ENCODE peak calls at places on chromosome 11, in five cellular contexts. One of them, this sample, is unnamed.

GRCh38 chr11:61656347-61657077 is 23.7 kb upstream of the DAGLA start:
- DNase-seq in naive thymus-derived CD4-positive, alpha-beta T cell: no peak
- DNase-seq in aorta: no peak
- DNase-seq in lung: no peak
- DNase-seq in HCT116: no peak
- DNase-seq in this sample: no peak

GRCh38 chr11:108431997-108432396 is 35.3 kb downstream of the C11orf65 start:
- DNase-seq in naive thymus-derived CD4-positive, alpha-beta T cell: no peak
- DNase-seq in aorta: no peak
- DNase-seq in lung: no peak
- DNase-seq in HCT116: no peak
- DNase-seq in this sample: no peak

GRCh38 chr11:44749160-44749559 is 22.4 kb downstream of the TSPAN18 start:
- DNase-seq in naive thymus-derived CD4-positive, alpha-beta T cell: no peak
- DNase-seq in aorta: no peak
- DNase-seq in lung: no peak
- DNase-seq in HCT116: no peak
- DNase-seq in this sample: no peak

GRCh38 chr11:130070829-130071205 is 1.1 kb downstream of the APLP2 start:
- DNase-seq in naive thymus-derived CD4-positive, alpha-beta T cell: no peak
- DNase-seq in aorta: peak
- DNase-seq in lung: peak
- DNase-seq in HCT116: no peak
- DNase-seq in this sample: peak

GRCh38 chr11:838441-839279 is 3.7 kb downstream of the POLR2L start:
- DNase-seq in naive thymus-derived CD4-positive, alpha-beta T cell: no peak
- DNase-seq in aorta: no peak
- DNase-seq in lung: no peak
- DNase-seq in HCT116: no peak
- DNase-seq in this sample: no peak

GRCh38 chr11:121194731-121195596 is 93.9 kb downstream of the TECTA start:
- DNase-seq in naive thymus-derived CD4-positive, alpha-beta T cell: peak
- DNase-seq in aorta: no peak
- DNase-seq in lung: peak
- DNase-seq in HCT116: peak
- DNase-seq in this sample: peak

GRCh38 chr11:69475141-69475865 is 6.2 kb upstream of the LINC01488 start:
- DNase-seq in naive thymus-derived CD4-positive, alpha-beta T cell: no peak
- DNase-seq in aorta: peak
- DNase-seq in lung: no peak
- DNase-seq in HCT116: no peak
- DNase-seq in this sample: no peak

GRCh38 chr11:1435820-1436467 is 46.2 kb downstream of the BRSK2 start:
- DNase-seq in naive thymus-derived CD4-positive, alpha-beta T cell: no peak
- DNase-seq in aorta: no peak
- DNase-seq in lung: no peak
- DNase-seq in HCT116: no peak
- DNase-seq in this sample: no peak

GRCh38 chr11:118597556-118597955 is 9.9 kb upstream of the PHLDB1 start:
- DNase-seq in naive thymus-derived CD4-positive, alpha-beta T cell: no peak
- DNase-seq in aorta: peak
- DNase-seq in lung: no peak
- DNase-seq in HCT116: no peak
- DNase-seq in this sample: no peak

GRCh38 chr11:538431-539051 is 1.2 kb downstream of the LRRC56 start:
- DNase-seq in naive thymus-derived CD4-positive, alpha-beta T cell: no peak
- DNase-seq in aorta: peak
- DNase-seq in lung: no peak
- DNase-seq in HCT116: no peak
- DNase-seq in this sample: no peak

GRCh38 chr11:86418929-86419328 is 44.2 kb downstream of the CCDC81 start:
- DNase-seq in naive thymus-derived CD4-positive, alpha-beta T cell: no peak
- DNase-seq in aorta: no peak
- DNase-seq in lung: no peak
- DNase-seq in HCT116: no peak
- DNase-seq in this sample: peak

GRCh38 chr11:95652002-95652472 is 137.5 kb downstream of the FAM76B start:
- DNase-seq in naive thymus-derived CD4-positive, alpha-beta T cell: no peak
- DNase-seq in aorta: no peak
- DNase-seq in lung: no peak
- DNase-seq in HCT116: no peak
- DNase-seq in this sample: no peak

GRCh38 chr11:130448416-130449068 is at the start of gene ADAMTS15:
- DNase-seq in naive thymus-derived CD4-positive, alpha-beta T cell: no peak
- DNase-seq in aorta: peak
- DNase-seq in lung: peak
- DNase-seq in HCT116: peak
- DNase-seq in this sample: peak

GRCh38 chr11:126233391-126233790 is 21.8 kb downstream of the FAM118B start:
- DNase-seq in naive thymus-derived CD4-positive, alpha-beta T cell: no peak
- DNase-seq in aorta: no peak
- DNase-seq in lung: no peak
- DNase-seq in HCT116: no peak
- DNase-seq in this sample: no peak

GRCh38 chr11:68843052-68843561 is 1.4 kb upstream of the CPT1A start:
- DNase-seq in naive thymus-derived CD4-positive, alpha-beta T cell: peak
- DNase-seq in aorta: no peak
- DNase-seq in lung: no peak
- DNase-seq in HCT116: no peak
- DNase-seq in this sample: no peak

GRCh38 chr11:57116654-57117053 is 65.1 kb upstream of the LRRC55 start:
- DNase-seq in naive thymus-derived CD4-positive, alpha-beta T cell: no peak
- DNase-seq in aorta: no peak
- DNase-seq in lung: no peak
- DNase-seq in HCT116: peak
- DNase-seq in this sample: peak

GRCh38 chr11:34988294-34989255 is 72.2 kb downstream of the PDHX start:
- DNase-seq in naive thymus-derived CD4-positive, alpha-beta T cell: no peak
- DNase-seq in aorta: no peak
- DNase-seq in lung: no peak
- DNase-seq in HCT116: no peak
- DNase-seq in this sample: peak

GRCh38 chr11:117670924-117671323 is 126.1 kb downstream of the DSCAML1 start:
- DNase-seq in naive thymus-derived CD4-positive, alpha-beta T cell: no peak
- DNase-seq in aorta: no peak
- DNase-seq in lung: no peak
- DNase-seq in HCT116: no peak
- DNase-seq in this sample: no peak

GRCh38 chr11:108965602-108966001 is 300.7 kb downstream of the DDX10 start:
- DNase-seq in naive thymus-derived CD4-positive, alpha-beta T cell: no peak
- DNase-seq in aorta: no peak
- DNase-seq in lung: no peak
- DNase-seq in HCT116: no peak
- DNase-seq in this sample: no peak

GRCh38 chr11:117823941-117824420 is 563 bp downstream of the FXYD2 start:
- DNase-seq in naive thymus-derived CD4-positive, alpha-beta T cell: no peak
- DNase-seq in aorta: peak
- DNase-seq in lung: peak
- DNase-seq in HCT116: no peak
- DNase-seq in this sample: no peak

GRCh38 chr11:19903620-19904069 is 191.0 kb downstream of the NAV2 start:
- DNase-seq in naive thymus-derived CD4-positive, alpha-beta T cell: no peak
- DNase-seq in aorta: peak
- DNase-seq in lung: peak
- DNase-seq in HCT116: peak
- DNase-seq in this sample: peak

GRCh38 chr11:134079317-134079716 is 10.4 kb downstream of the JAM3 start:
- DNase-seq in naive thymus-derived CD4-positive, alpha-beta T cell: no peak
- DNase-seq in aorta: no peak
- DNase-seq in lung: no peak
- DNase-seq in HCT116: no peak
- DNase-seq in this sample: no peak

GRCh38 chr11:36684840-36685800 is 87.1 kb upstream of the RAG2 start:
- DNase-seq in naive thymus-derived CD4-positive, alpha-beta T cell: peak
- DNase-seq in aorta: no peak
- DNase-seq in lung: no peak
- DNase-seq in HCT116: no peak
- DNase-seq in this sample: no peak

GRCh38 chr11:114170226-114170625 is 110.7 kb downstream of the ZBTB16 start:
- DNase-seq in naive thymus-derived CD4-positive, alpha-beta T cell: no peak
- DNase-seq in aorta: peak
- DNase-seq in lung: no peak
- DNase-seq in HCT116: no peak
- DNase-seq in this sample: no peak

GRCh38 chr11:107651672-107652071 is 60.2 kb downstream of the SLN start:
- DNase-seq in naive thymus-derived CD4-positive, alpha-beta T cell: no peak
- DNase-seq in aorta: no peak
- DNase-seq in lung: no peak
- DNase-seq in HCT116: peak
- DNase-seq in this sample: peak

GRCh38 chr11:36292311-36292722 is 3.1 kb upstream of the COMMD9 start:
- DNase-seq in naive thymus-derived CD4-positive, alpha-beta T cell: no peak
- DNase-seq in aorta: no peak
- DNase-seq in lung: no peak
- DNase-seq in HCT116: peak
- DNase-seq in this sample: peak

GRCh38 chr11:1864831-1865665 is 12.2 kb downstream of the LSP1 start:
- DNase-seq in naive thymus-derived CD4-positive, alpha-beta T cell: no peak
- DNase-seq in aorta: peak
- DNase-seq in lung: no peak
- DNase-seq in HCT116: no peak
- DNase-seq in this sample: no peak

GRCh38 chr11:133810179-133810550 is 35.1 kb downstream of the SPATA19 start:
- DNase-seq in naive thymus-derived CD4-positive, alpha-beta T cell: no peak
- DNase-seq in aorta: no peak
- DNase-seq in lung: no peak
- DNase-seq in HCT116: no peak
- DNase-seq in this sample: no peak

GRCh38 chr11:60924906-60925684 is 835 bp downstream of the TMEM132A start:
- DNase-seq in naive thymus-derived CD4-positive, alpha-beta T cell: no peak
- DNase-seq in aorta: no peak
- DNase-seq in lung: no peak
- DNase-seq in HCT116: no peak
- DNase-seq in this sample: no peak

GRCh38 chr11:2267306-2267861 is 3.0 kb downstream of the ASCL2 start:
- DNase-seq in naive thymus-derived CD4-positive, alpha-beta T cell: no peak
- DNase-seq in aorta: peak
- DNase-seq in lung: peak
- DNase-seq in HCT116: no peak
- DNase-seq in this sample: no peak

GRCh38 chr11:33912405-33913361 is 20.8 kb upstream of the LMO2 start:
- DNase-seq in naive thymus-derived CD4-positive, alpha-beta T cell: no peak
- DNase-seq in aorta: no peak
- DNase-seq in lung: no peak
- DNase-seq in HCT116: peak
- DNase-seq in this sample: peak